ENCODE peak calls at places on chromosomes 13 and 19, in seven cellular contexts. X is AG04450; G is stimulated activated effector memory CD8-positive, alpha-beta T cell treated with anti-CD3 and anti-CD28 coated beads, Interleukin-12 subunit alpha, Interleukin-12 subunit beta, amount 100 ng/mL, for 72 hours; B is AG09309; C is stimulated activated CD8-positive, alpha-beta memory T cell treated with anti-CD3 and anti-CD28 coated beads, Interleukin-12 subunit alpha, Interleukin-12 subunit beta, amount 100 ng/mL, for 1 hour; I is GM12865; A is Ammon's horn. O is an unnamed sample.

GRCh38 chr13:98972059-98972458 is 5.8 kb downstream of the DOCK9 start:
- DNase-seq in A (no peak), B (no peak), G (no peak), I (no peak), C (no peak), X (no peak), O (no peak)

GRCh38 chr13:75055296-75055695 is 426.7 kb downstream of the TBC1D4 start:
- DNase-seq in X (no peak), G (no peak), B (no peak), I (no peak), A (no peak), C (no peak), O (no peak)

GRCh38 chr13:38341149-38341692 is 8.4 kb upstream of the UFM1 start:
- DNase-seq in G (no peak), C (no peak), X (no peak), A (no peak), B (no peak), I (no peak), O (peak)

GRCh38 chr13:32955881-32956594 is 60.2 kb upstream of the KL start:
- DNase-seq in I (no peak), A (no peak), X (no peak), G (no peak), B (no peak), C (no peak), O (no peak)

GRCh38 chr13:73292127-73292526 is 233.3 kb downstream of the KLF5 start:
- DNase-seq in B (no peak), I (no peak), A (no peak), X (no peak), C (no peak), G (no peak), O (no peak)

GRCh38 chr13:98507060-98507797 is 69.7 kb downstream of the STK24 start:
- DNase-seq in C (no peak), B (no peak), I (no peak), A (peak), G (no peak), X (no peak), O (peak)

GRCh38 chr19:1221141-1221903 is 15.7 kb downstream of the STK11 start:
- DNase-seq in B (no peak), I (no peak), X (no peak), G (no peak), C (no peak), A (peak), O (no peak)

GRCh38 chr19:31938675-31939074 is 406.7 kb upstream of the ZNF507 start:
- DNase-seq in C (no peak), X (no peak), G (no peak), I (no peak), B (no peak), A (no peak), O (peak)

GRCh38 chr19:55179570-55180484 is at the start of gene SYT5:
- DNase-seq in X (no peak), B (no peak), I (peak), A (no peak), C (peak), G (peak), O (peak)

GRCh38 chr13:100787899-100788298 is 113.3 kb upstream of the TMTC4 start:
- DNase-seq in C (no peak), I (no peak), G (no peak), B (no peak), X (no peak), A (no peak), O (no peak)

GRCh38 chr19:52142001-52142595 is 2.4 kb upstream of the ZNF616 start:
- DNase-seq in A (no peak), B (no peak), I (no peak), X (no peak), G (no peak), C (no peak), O (peak)

GRCh38 chr13:49265822-49266221 is 18.1 kb downstream of the CDADC1 start:
- DNase-seq in G (no peak), A (no peak), X (peak), C (no peak), I (no peak), B (no peak), O (no peak)

GRCh38 chr19:35641515-35642151 is at the start of gene ETV2:
- DNase-seq in A (no peak), C (peak), B (no peak), G (peak), X (no peak), I (peak), O (peak)

GRCh38 chr13:100100115-100100879 is 11.4 kb downstream of the PCCA start:
- DNase-seq in G (no peak), X (peak), C (no peak), I (no peak), B (no peak), A (peak), O (peak)

O was measured in OCI-M1.